ENCODE peak calls at places on chromosomes 12 and 14, in seven cellular contexts. C, A, H, V, Y, J and K are unnamed samples.

GRCh38 chr12:14390885-14391530 is 25.5 kb downstream of the ATF7IP start:
- DNase-seq in A (no peak), H (no peak), C (no peak), V (no peak), Y (no peak), J (no peak), K (no peak)

GRCh38 chr14:100332797-100333196 is 9.7 kb downstream of the SLC25A47 start:
- DNase-seq in J (no peak), H (no peak), Y (no peak), V (no peak), C (no peak), A (no peak), K (no peak)

GRCh38 chr12:27779416-27779815 is 617 bp upstream of the KLHL42 start:
- DNase-seq in A (no peak), Y (peak; percentile 31), J (peak; percentile 77), H (peak; percentile 50), V (peak; percentile 23), C (no peak), K (peak; percentile 8)

GRCh38 chr12:67998379-67998778 is 9.1 kb downstream of the IFNG-AS1 start:
- DNase-seq in V (no peak), C (no peak), H (no peak), A (no peak), Y (no peak), J (no peak), K (no peak)

GRCh38 chr12:29640589-29641345 is 143.0 kb downstream of the TMTC1 start:
- DNase-seq in Y (no peak), J (peak; percentile 83), V (peak; percentile 23), A (no peak), H (no peak), C (no peak), K (peak; percentile 60)

GRCh38 chr14:95039259-95039992 is 117.9 kb downstream of the DICER1 start:
- DNase-seq in Y (no peak), H (no peak), C (no peak), J (no peak), A (no peak), V (no peak), K (no peak)

GRCh38 chr12:76374395-76375020 is 26.3 kb upstream of the BBS10 start:
- DNase-seq in A (peak; percentile 7), H (no peak), C (no peak), J (no peak), V (no peak), Y (no peak), K (peak; percentile 19)

GRCh38 chr12:27112891-27113290 is 30.5 kb upstream of the C12orf71 start:
- DNase-seq in V (no peak), C (no peak), H (no peak), A (no peak), Y (no peak), J (no peak), K (no peak)

GRCh38 chr14:94942601-94943000 is 172.7 kb upstream of the GSC start:
- DNase-seq in Y (no peak), A (no peak), J (no peak), V (no peak), H (no peak), C (no peak), K (no peak)

GRCh38 chr12:55686366-55687010 is 21.2 kb downstream of the ITGA7 start:
- DNase-seq in C (no peak), V (no peak), J (no peak), Y (no peak), H (no peak), A (no peak), K (no peak)

GRCh38 chr14:100680439-100681051 is 46.1 kb upstream of the DLK1 start:
- DNase-seq in Y (no peak), V (no peak), H (no peak), J (peak; percentile 44), A (no peak), C (no peak), K (no peak)

GRCh38 chr14:25150934-25151790 is 101.2 kb upstream of the STXBP6 start:
- DNase-seq in J (no peak), H (peak; percentile 22), A (no peak), Y (no peak), V (peak; percentile 80), C (no peak), K (peak; percentile 32)

GRCh38 chr12:67649165-67650126 is 901 bp downstream of the DYRK2 start:
- DNase-seq in J (peak; percentile 35), A (no peak), V (no peak), Y (no peak), H (peak; percentile 24), C (peak; percentile 41), K (no peak)

GRCh38 chr12:11969437-11970154 is 101.1 kb upstream of the BCL2L14 start:
- DNase-seq in V (no peak), Y (no peak), A (no peak), J (no peak), C (no peak), H (no peak), K (no peak)

GRCh38 chr12:13165578-13166120 is 30.9 kb upstream of the EMP1 start:
- DNase-seq in A (no peak), C (peak; percentile 71), J (peak; percentile 28), Y (peak; percentile 80), H (no peak), V (peak; percentile 87), K (peak; percentile 99)

GRCh38 chr12:102437511-102437910 is 42.9 kb downstream of the IGF1 start:
- DNase-seq in A (no peak), H (no peak), C (no peak), V (no peak), J (no peak), Y (no peak), K (no peak)

GRCh38 chr14:90491221-90491867 is 94.5 kb downstream of the CALM1 start:
- DNase-seq in Y (peak; percentile 53), J (peak; percentile 91), C (no peak), H (peak; percentile 96), A (no peak), V (no peak), K (no peak)

GRCh38 chr12:32896438-32897275 is at the start of gene PKP2:
- DNase-seq in V (peak; percentile 98), A (no peak), H (peak; percentile 76), Y (no peak), C (no peak), J (peak; percentile 72), K (peak; percentile 98)

GRCh38 chr12:51749201-51749985 is 99.1 kb downstream of the FIGNL2 start:
- DNase-seq in H (no peak), Y (no peak), A (no peak), J (no peak), V (no peak), C (no peak), K (no peak)

GRCh38 chr14:92997343-92998061 is 74.6 kb downstream of the CHGA start:
- DNase-seq in C (no peak), J (no peak), V (no peak), Y (no peak), H (no peak), A (no peak), K (no peak)

GRCh38 chr12:94202245-94203180 is 54.1 kb downstream of the PLXNC1 start:
- DNase-seq in C (no peak), J (no peak), Y (no peak), V (no peak), H (no peak), A (no peak), K (peak; percentile 74)

GRCh38 chr12:6945613-6946012 is 1.8 kb downstream of the C12orf57 start:
- DNase-seq in Y (no peak), A (no peak), V (no peak), H (no peak), C (no peak), J (no peak), K (no peak)

GRCh38 chr14:104681689-104682074 is 7.7 kb upstream of the INF2 start:
- DNase-seq in H (no peak), A (no peak), C (no peak), V (no peak), J (peak; percentile 79), Y (peak; percentile 85), K (peak; percentile 77)

GRCh38 chr12:19894049-19894448 is 454.8 kb downstream of the AEBP2 start:
- DNase-seq in A (no peak), H (no peak), J (no peak), V (no peak), Y (no peak), C (no peak), K (peak; percentile 1)

GRCh38 chr12:79006306-79006705 is 141.7 kb downstream of the SYT1 start:
- DNase-seq in V (peak; percentile 12), C (no peak), J (no peak), A (no peak), H (no peak), Y (no peak), K (no peak)

GRCh38 chr12:6323995-6324711 is 13.7 kb downstream of the PLEKHG6 start:
- DNase-seq in J (no peak), C (no peak), Y (no peak), V (no peak), H (no peak), A (no peak), K (no peak)